ENCODE peak calls at places on chromosomes 16 and 17, in six cellular contexts. O, M, I, W, V and D are unnamed samples.

GRCh38 chr17:69084911-69085310 is 24.2 kb upstream of the ABCA9 start:
- DNase-seq in O (peak; percentile 50), M (peak; percentile 81), I (peak; percentile 91), W (no peak), V (no peak), D (no peak)

GRCh38 chr17:29162909-29163341 is 17.3 kb downstream of the MYO18A start:
- DNase-seq in O (no peak), M (no peak), I (no peak), W (peak; percentile 93), V (no peak), D (no peak)

GRCh38 chr17:35932576-35932975 is 2.0 kb upstream of the RDM1 start:
- DNase-seq in O (no peak), M (no peak), I (no peak), W (no peak), V (no peak), D (no peak)

GRCh38 chr17:39739020-39739884 is 1.5 kb downstream of the GRB7 start:
- DNase-seq in O (peak; percentile 100), M (peak; percentile 34), I (peak; percentile 93), W (peak; percentile 54), V (peak; percentile 93), D (no peak)

GRCh38 chr16:48050871-48051270 is 104.9 kb downstream of the ABCC12 start:
- DNase-seq in O (no peak), M (no peak), I (no peak), W (no peak), V (no peak), D (no peak)

GRCh38 chr17:68937890-68938514 is 17.2 kb downstream of the ABCA8 start:
- DNase-seq in O (peak; percentile 82), M (no peak), I (no peak), W (no peak), V (no peak), D (no peak)

GRCh38 chr17:76582660-76583059 is 3.0 kb downstream of the ST6GALNAC2 start:
- DNase-seq in O (no peak), M (no peak), I (no peak), W (no peak), V (peak; percentile 70), D (no peak)

GRCh38 chr17:5139454-5139725 is 23.6 kb downstream of the USP6 start:
- DNase-seq in O (no peak), M (no peak), I (no peak), W (no peak), V (no peak), D (peak; percentile 62)

GRCh38 chr17:75109407-75110236 is at the start of gene ARMC7:
- DNase-seq in O (peak; percentile 77), M (peak; percentile 72), I (peak; percentile 93), W (peak; percentile 96), V (peak; percentile 81), D (peak; percentile 95)

GRCh38 chr16:30922960-30923535 is 324 bp upstream of the FBXL19 start:
- DNase-seq in O (peak; percentile 99), M (peak; percentile 99), I (peak; percentile 100), W (peak; percentile 95), V (peak; percentile 100), D (peak; percentile 100)

GRCh38 chr17:13030459-13031305 is 12.9 kb upstream of the ELAC2 start:
- DNase-seq in O (peak; percentile 30), M (no peak), I (peak; percentile 74), W (peak; percentile 52), V (no peak), D (no peak)

GRCh38 chr17:38604479-38605229 is 1.1 kb downstream of the SRCIN1 start:
- DNase-seq in O (peak; percentile 36), M (no peak), I (peak; percentile 82), W (peak; percentile 82), V (no peak), D (no peak)

GRCh38 chr16:24978370-24978914 is 36.7 kb downstream of the ARHGAP17 start:
- DNase-seq in O (no peak), M (no peak), I (no peak), W (no peak), V (no peak), D (no peak)

GRCh38 chr16:711548-712320 is 3.2 kb upstream of the METRN start:
- DNase-seq in O (no peak), M (no peak), I (peak; percentile 87), W (peak; percentile 88), V (no peak), D (no peak)

GRCh38 chr17:67520916-67521772 is 144.1 kb downstream of the PITPNC1 start:
- DNase-seq in O (no peak), M (no peak), I (no peak), W (no peak), V (no peak), D (no peak)

GRCh38 chr16:28935924-28936783 is 4.4 kb downstream of the CD19 start:
- DNase-seq in O (peak; percentile 88), M (peak; percentile 69), I (peak; percentile 96), W (peak; percentile 99), V (peak; percentile 26), D (peak; percentile 93)

GRCh38 chr16:66503030-66503429 is 46.9 kb downstream of the TK2 start:
- DNase-seq in O (no peak), M (no peak), I (no peak), W (no peak), V (no peak), D (no peak)

GRCh38 chr16:66503612-66504011 is 46.3 kb downstream of the TK2 start:
- DNase-seq in O (no peak), M (no peak), I (no peak), W (no peak), V (no peak), D (no peak)

GRCh38 chr16:66507731-66508239 is 42.1 kb downstream of the TK2 start:
- DNase-seq in O (no peak), M (no peak), I (no peak), W (no peak), V (no peak), D (no peak)

GRCh38 chr16:66502020-66502913 is 47.7 kb downstream of the TK2 start:
- DNase-seq in O (peak; percentile 47), M (no peak), I (no peak), W (no peak), V (no peak), D (no peak)
- TF ChIP-seq POLR2AphosphoS5 in O (no peak), M (no peak), I (no peak), W (no peak), V (peak; percentile 88), D (peak; percentile 49)

GRCh38 chr16:88406096-88407041 is 23.6 kb downstream of the ZNF469 start:
- DNase-seq in O (peak; percentile 16), M (no peak), I (peak; percentile 43), W (peak; percentile 70), V (no peak), D (no peak)
- H3K4me3 ChIP-seq in O (no peak overlapping the region), M (no peak overlapping the region), I (no peak overlapping the region), W (no peak overlapping the region), V (peak overlapping the region; percentile 63), D (no peak overlapping the region)

GRCh38 chr17:59401274-59401673 is 69.8 kb downstream of the YPEL2 start:
- DNase-seq in O (no peak), M (no peak), I (no peak), W (no peak), V (no peak), D (no peak)

GRCh38 chr17:59402760-59403159 is 71.3 kb downstream of the YPEL2 start:
- DNase-seq in O (no peak), M (no peak), I (no peak), W (no peak), V (no peak), D (no peak)

GRCh38 chr17:59399914-59400313 is 68.5 kb downstream of the YPEL2 start:
- DNase-seq in O (no peak), M (no peak), I (no peak), W (no peak), V (no peak), D (no peak)

GRCh38 chr17:59400858-59401257 is 69.4 kb downstream of the YPEL2 start:
- DNase-seq in O (no peak), M (no peak), I (no peak), W (no peak), V (no peak), D (no peak)

DNA sequence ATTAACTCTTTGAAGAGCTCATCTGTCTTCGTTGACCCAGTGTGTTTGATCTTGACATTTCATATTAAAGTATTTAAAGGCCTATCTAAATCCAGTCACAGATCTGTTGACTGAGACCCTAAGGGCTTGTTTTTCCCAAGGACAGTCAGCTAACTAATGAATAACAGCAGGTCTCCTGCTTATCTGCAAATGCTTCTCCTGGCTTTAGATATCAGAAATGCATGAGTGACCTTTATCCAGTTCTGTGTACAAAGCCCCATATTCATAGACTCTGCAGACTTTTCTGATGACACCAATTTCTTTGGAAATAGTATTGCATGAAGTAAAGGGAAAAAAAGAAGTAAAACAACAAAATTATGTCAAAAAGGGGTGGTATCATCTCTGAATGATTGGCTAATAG is 70.3 kb downstream of the YPEL2 start:
- DNase-seq in O (peak; percentile 85), M (no peak), I (no peak), W (no peak), V (no peak), D (no peak)
- TF ChIP-seq POLR2AphosphoS5 in O (no peak), M (no peak), I (no peak), W (no peak), V (no peak), D (no peak)

GRCh38 chr17:31446195-31446967 is 54.9 kb downstream of the RAB11FIP4 start:
- DNase-seq in O (no peak), M (no peak), I (no peak), W (no peak), V (no peak), D (no peak)
- H3K4me3 ChIP-seq in O (no peak overlapping the region), M (no peak overlapping the region), I (no peak overlapping the region), W (no peak overlapping the region), V (no peak overlapping the region), D (no peak overlapping the region)

DNA sequence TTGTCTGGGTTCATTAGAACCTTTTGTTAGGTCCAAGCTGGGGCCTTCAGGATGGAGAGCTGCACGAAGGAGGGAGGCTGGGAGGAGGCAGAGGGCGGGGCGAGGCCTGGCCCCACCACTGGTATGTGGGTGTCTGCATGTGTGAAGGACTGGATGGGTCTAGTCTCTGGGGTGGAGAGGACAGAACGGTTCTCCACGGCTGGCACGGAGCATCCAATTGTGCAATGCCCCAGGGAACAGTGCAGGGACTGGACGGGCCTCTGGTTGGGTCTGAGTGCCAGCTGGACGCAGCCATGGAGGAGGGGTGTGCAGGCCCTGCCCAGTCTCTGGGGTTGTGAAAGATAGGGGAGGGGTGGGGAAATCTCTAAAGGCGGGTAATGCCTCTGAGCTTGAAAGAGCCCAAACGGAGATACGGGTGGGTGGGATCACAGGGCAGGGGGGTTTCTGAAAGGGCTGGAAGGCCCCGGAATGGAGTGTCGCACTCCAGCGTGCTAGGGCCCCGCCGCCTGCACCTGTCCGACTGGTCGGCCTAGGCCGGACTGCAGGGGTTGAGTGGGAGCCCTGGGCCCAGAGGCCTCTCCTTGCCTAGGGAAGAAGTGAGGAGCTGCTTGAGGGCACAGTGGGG is 1.6 kb downstream of the PPL start:
- DNase-seq in O (no peak), M (no peak), I (no peak), W (no peak), V (peak; percentile 94), D (peak; percentile 96)
- TF ChIP-seq POLR2AphosphoS5 in O (no peak), M (no peak), I (no peak), W (no peak), V (peak; percentile 99), D (peak; percentile 59)